ENCODE peak calls at places on chromosomes 5 and 9, in seven cellular contexts. One of them, this sample, is unnamed.

GRCh38 chr9:86585422-86586143 is 231.4 kb upstream of the TUT7 start:
- DNase-seq in RPMI7951: no peak
- DNase-seq in stimulated activated CD4-positive, alpha-beta T cell treated with anti-CD3 and anti-CD28 coated beads, Interleukin-4, amount 100 ng/mL, for 4 hours: no peak
- DNase-seq in sigmoid colon: no peak
- DNase-seq in effector memory CD4-positive, alpha-beta T cell: no peak
- DNase-seq in AG20443: no peak
- DNase-seq in activated CD4-positive, alpha-beta T cell treated with anti-CD3 and anti-CD28 coated beads, Interleukin-2, amount 10 ng/mL, durations not matched to agents 7 days and 5 days: no peak
- DNase-seq in this sample: no peak

GRCh38 chr5:128082551-128083032 is 974 bp upstream of the SLC12A2 start:
- DNase-seq in AG20443: no peak
- DNase-seq in stimulated activated CD4-positive, alpha-beta T cell treated with anti-CD3 and anti-CD28 coated beads, Interleukin-4, amount 100 ng/mL, for 4 hours: no peak
- DNase-seq in activated CD4-positive, alpha-beta T cell treated with anti-CD3 and anti-CD28 coated beads, Interleukin-2, amount 10 ng/mL, durations not matched to agents 7 days and 5 days: no peak
- DNase-seq in sigmoid colon: no peak
- DNase-seq in effector memory CD4-positive, alpha-beta T cell: no peak
- DNase-seq in RPMI7951: no peak
- DNase-seq in this sample: no peak

GRCh38 chr5:73901045-73901444 is 275.0 kb downstream of the ARHGEF28 start:
- DNase-seq in sigmoid colon: no peak
- DNase-seq in effector memory CD4-positive, alpha-beta T cell: no peak
- DNase-seq in AG20443: no peak
- DNase-seq in activated CD4-positive, alpha-beta T cell treated with anti-CD3 and anti-CD28 coated beads, Interleukin-2, amount 10 ng/mL, durations not matched to agents 7 days and 5 days: no peak
- DNase-seq in stimulated activated CD4-positive, alpha-beta T cell treated with anti-CD3 and anti-CD28 coated beads, Interleukin-4, amount 100 ng/mL, for 4 hours: no peak
- DNase-seq in RPMI7951: peak; percentile 93
- DNase-seq in this sample: no peak

GRCh38 chr9:72539824-72540347 is 18.5 kb downstream of the TMC1 start:
- DNase-seq in activated CD4-positive, alpha-beta T cell treated with anti-CD3 and anti-CD28 coated beads, Interleukin-2, amount 10 ng/mL, durations not matched to agents 7 days and 5 days: no peak
- DNase-seq in AG20443: no peak
- DNase-seq in effector memory CD4-positive, alpha-beta T cell: no peak
- DNase-seq in stimulated activated CD4-positive, alpha-beta T cell treated with anti-CD3 and anti-CD28 coated beads, Interleukin-4, amount 100 ng/mL, for 4 hours: no peak
- DNase-seq in RPMI7951: peak; percentile 80
- DNase-seq in sigmoid colon: no peak
- DNase-seq in this sample: no peak

GRCh38 chr5:146032911-146033310 is 72.5 kb downstream of the PLAC8L1 start:
- DNase-seq in stimulated activated CD4-positive, alpha-beta T cell treated with anti-CD3 and anti-CD28 coated beads, Interleukin-4, amount 100 ng/mL, for 4 hours: no peak
- DNase-seq in activated CD4-positive, alpha-beta T cell treated with anti-CD3 and anti-CD28 coated beads, Interleukin-2, amount 10 ng/mL, durations not matched to agents 7 days and 5 days: no peak
- DNase-seq in RPMI7951: no peak
- DNase-seq in effector memory CD4-positive, alpha-beta T cell: no peak
- DNase-seq in AG20443: no peak
- DNase-seq in sigmoid colon: no peak
- DNase-seq in this sample: no peak

GRCh38 chr5:149932445-149933350 is 11.9 kb downstream of the PDE6A start:
- DNase-seq in AG20443: no peak
- DNase-seq in stimulated activated CD4-positive, alpha-beta T cell treated with anti-CD3 and anti-CD28 coated beads, Interleukin-4, amount 100 ng/mL, for 4 hours: no peak
- DNase-seq in activated CD4-positive, alpha-beta T cell treated with anti-CD3 and anti-CD28 coated beads, Interleukin-2, amount 10 ng/mL, durations not matched to agents 7 days and 5 days: no peak
- DNase-seq in effector memory CD4-positive, alpha-beta T cell: no peak
- DNase-seq in RPMI7951: peak; percentile 41
- DNase-seq in sigmoid colon: no peak
- DNase-seq in this sample: no peak

GRCh38 chr5:180172447-180173197 is 36.4 kb downstream of the RASGEF1C start:
- DNase-seq in effector memory CD4-positive, alpha-beta T cell: no peak
- DNase-seq in sigmoid colon: peak; percentile 72
- DNase-seq in AG20443: no peak
- DNase-seq in stimulated activated CD4-positive, alpha-beta T cell treated with anti-CD3 and anti-CD28 coated beads, Interleukin-4, amount 100 ng/mL, for 4 hours: no peak
- DNase-seq in RPMI7951: no peak
- DNase-seq in activated CD4-positive, alpha-beta T cell treated with anti-CD3 and anti-CD28 coated beads, Interleukin-2, amount 10 ng/mL, durations not matched to agents 7 days and 5 days: no peak
- DNase-seq in this sample: no peak

GRCh38 chr9:134629061-134629585 is 12.5 kb upstream of the COL5A1 start:
- DNase-seq in sigmoid colon: no peak
- DNase-seq in activated CD4-positive, alpha-beta T cell treated with anti-CD3 and anti-CD28 coated beads, Interleukin-2, amount 10 ng/mL, durations not matched to agents 7 days and 5 days: no peak
- DNase-seq in effector memory CD4-positive, alpha-beta T cell: no peak
- DNase-seq in stimulated activated CD4-positive, alpha-beta T cell treated with anti-CD3 and anti-CD28 coated beads, Interleukin-4, amount 100 ng/mL, for 4 hours: no peak
- DNase-seq in AG20443: no peak
- DNase-seq in RPMI7951: peak; percentile 62
- DNase-seq in this sample: no peak

GRCh38 chr9:6680797-6681146 is 35.2 kb upstream of the GLDC start:
- DNase-seq in stimulated activated CD4-positive, alpha-beta T cell treated with anti-CD3 and anti-CD28 coated beads, Interleukin-4, amount 100 ng/mL, for 4 hours: peak; percentile 77
- DNase-seq in sigmoid colon: no peak
- DNase-seq in effector memory CD4-positive, alpha-beta T cell: peak; percentile 63
- DNase-seq in activated CD4-positive, alpha-beta T cell treated with anti-CD3 and anti-CD28 coated beads, Interleukin-2, amount 10 ng/mL, durations not matched to agents 7 days and 5 days: peak; percentile 66
- DNase-seq in AG20443: peak; percentile 56
- DNase-seq in RPMI7951: peak; percentile 63
- DNase-seq in this sample: no peak

GRCh38 chr5:54669285-54669684 is 151.7 kb downstream of the SNX18 start:
- DNase-seq in sigmoid colon: no peak
- DNase-seq in stimulated activated CD4-positive, alpha-beta T cell treated with anti-CD3 and anti-CD28 coated beads, Interleukin-4, amount 100 ng/mL, for 4 hours: no peak
- DNase-seq in effector memory CD4-positive, alpha-beta T cell: no peak
- DNase-seq in activated CD4-positive, alpha-beta T cell treated with anti-CD3 and anti-CD28 coated beads, Interleukin-2, amount 10 ng/mL, durations not matched to agents 7 days and 5 days: no peak
- DNase-seq in AG20443: peak; percentile 40
- DNase-seq in RPMI7951: peak; percentile 31
- DNase-seq in this sample: no peak

GRCh38 chr5:68267044-68267443 is 51.5 kb downstream of the PIK3R1 start:
- DNase-seq in stimulated activated CD4-positive, alpha-beta T cell treated with anti-CD3 and anti-CD28 coated beads, Interleukin-4, amount 100 ng/mL, for 4 hours: no peak
- DNase-seq in activated CD4-positive, alpha-beta T cell treated with anti-CD3 and anti-CD28 coated beads, Interleukin-2, amount 10 ng/mL, durations not matched to agents 7 days and 5 days: no peak
- DNase-seq in effector memory CD4-positive, alpha-beta T cell: no peak
- DNase-seq in RPMI7951: no peak
- DNase-seq in sigmoid colon: no peak
- DNase-seq in AG20443: no peak
- DNase-seq in this sample: no peak

GRCh38 chr5:74643160-74643562 is 2.6 kb upstream of the ENC1 start:
- DNase-seq in effector memory CD4-positive, alpha-beta T cell: no peak
- DNase-seq in activated CD4-positive, alpha-beta T cell treated with anti-CD3 and anti-CD28 coated beads, Interleukin-2, amount 10 ng/mL, durations not matched to agents 7 days and 5 days: no peak
- DNase-seq in AG20443: peak; percentile 79
- DNase-seq in sigmoid colon: no peak
- DNase-seq in stimulated activated CD4-positive, alpha-beta T cell treated with anti-CD3 and anti-CD28 coated beads, Interleukin-4, amount 100 ng/mL, for 4 hours: no peak
- DNase-seq in RPMI7951: peak; percentile 91
- DNase-seq in this sample: no peak

GRCh38 chr9:107750741-107751521 is 261.4 kb upstream of the KLF4 start:
- DNase-seq in AG20443: peak; percentile 92
- DNase-seq in effector memory CD4-positive, alpha-beta T cell: no peak
- DNase-seq in sigmoid colon: peak; percentile 96
- DNase-seq in activated CD4-positive, alpha-beta T cell treated with anti-CD3 and anti-CD28 coated beads, Interleukin-2, amount 10 ng/mL, durations not matched to agents 7 days and 5 days: no peak
- DNase-seq in stimulated activated CD4-positive, alpha-beta T cell treated with anti-CD3 and anti-CD28 coated beads, Interleukin-4, amount 100 ng/mL, for 4 hours: no peak
- DNase-seq in RPMI7951: peak; percentile 100
- DNase-seq in this sample: no peak

GRCh38 chr9:99167694-99168093 is 54.0 kb downstream of the ALG2 start:
- DNase-seq in AG20443: no peak
- DNase-seq in activated CD4-positive, alpha-beta T cell treated with anti-CD3 and anti-CD28 coated beads, Interleukin-2, amount 10 ng/mL, durations not matched to agents 7 days and 5 days: peak; percentile 51
- DNase-seq in effector memory CD4-positive, alpha-beta T cell: no peak
- DNase-seq in RPMI7951: no peak
- DNase-seq in stimulated activated CD4-positive, alpha-beta T cell treated with anti-CD3 and anti-CD28 coated beads, Interleukin-4, amount 100 ng/mL, for 4 hours: no peak
- DNase-seq in sigmoid colon: no peak
- DNase-seq in this sample: peak; percentile 36

GRCh38 chr5:100667021-100667671 is 132.0 kb downstream of the FAM174A start:
- DNase-seq in activated CD4-positive, alpha-beta T cell treated with anti-CD3 and anti-CD28 coated beads, Interleukin-2, amount 10 ng/mL, durations not matched to agents 7 days and 5 days: peak; percentile 31
- DNase-seq in AG20443: no peak
- DNase-seq in stimulated activated CD4-positive, alpha-beta T cell treated with anti-CD3 and anti-CD28 coated beads, Interleukin-4, amount 100 ng/mL, for 4 hours: no peak
- DNase-seq in effector memory CD4-positive, alpha-beta T cell: no peak
- DNase-seq in sigmoid colon: no peak
- DNase-seq in RPMI7951: peak; percentile 20
- DNase-seq in this sample: peak; percentile 33

GRCh38 chr9:22079873-22080341 is 70.8 kb upstream of the CDKN2B start:
- DNase-seq in activated CD4-positive, alpha-beta T cell treated with anti-CD3 and anti-CD28 coated beads, Interleukin-2, amount 10 ng/mL, durations not matched to agents 7 days and 5 days: peak; percentile 79
- DNase-seq in effector memory CD4-positive, alpha-beta T cell: no peak
- DNase-seq in RPMI7951: peak; percentile 63
- DNase-seq in sigmoid colon: peak; percentile 74
- DNase-seq in stimulated activated CD4-positive, alpha-beta T cell treated with anti-CD3 and anti-CD28 coated beads, Interleukin-4, amount 100 ng/mL, for 4 hours: peak; percentile 36
- DNase-seq in AG20443: peak; percentile 84
- DNase-seq in this sample: no peak

GRCh38 chr5:91219803-91220371 is 163.2 kb downstream of the ARRDC3 start:
- DNase-seq in stimulated activated CD4-positive, alpha-beta T cell treated with anti-CD3 and anti-CD28 coated beads, Interleukin-4, amount 100 ng/mL, for 4 hours: peak; percentile 16
- DNase-seq in RPMI7951: peak; percentile 55
- DNase-seq in effector memory CD4-positive, alpha-beta T cell: peak; percentile 2
- DNase-seq in activated CD4-positive, alpha-beta T cell treated with anti-CD3 and anti-CD28 coated beads, Interleukin-2, amount 10 ng/mL, durations not matched to agents 7 days and 5 days: peak; percentile 44
- DNase-seq in sigmoid colon: no peak
- DNase-seq in AG20443: no peak
- DNase-seq in this sample: peak; percentile 41

GRCh38 chr5:175354961-175355360 is 89.0 kb downstream of the DRD1 start:
- DNase-seq in sigmoid colon: no peak
- DNase-seq in effector memory CD4-positive, alpha-beta T cell: no peak
- DNase-seq in AG20443: no peak
- DNase-seq in stimulated activated CD4-positive, alpha-beta T cell treated with anti-CD3 and anti-CD28 coated beads, Interleukin-4, amount 100 ng/mL, for 4 hours: no peak
- DNase-seq in RPMI7951: no peak
- DNase-seq in activated CD4-positive, alpha-beta T cell treated with anti-CD3 and anti-CD28 coated beads, Interleukin-2, amount 10 ng/mL, durations not matched to agents 7 days and 5 days: no peak
- DNase-seq in this sample: no peak

This sample was measured in Jurkat, Clone E6-1.